ENCODE peak calls at places on chromosomes 1 and 21, in five cellular contexts. One of them, this sample, is unnamed.
A peak's percentile ranks its signal among the peaks of the same experiment; 100 is the strongest.

GRCh38 chr1:19079983-19080472 is 123.6 kb upstream of the IFFO2 start:
- DNase-seq in A673: no peak
- DNase-seq in keratinocyte: no peak
- DNase-seq in pancreas: no peak
- DNase-seq in left lung: no peak
- DNase-seq in this sample: no peak

GRCh38 chr1:4129693-4130092 is 229.6 kb upstream of the C1orf174 start:
- DNase-seq in left lung: no peak
- DNase-seq in A673: no peak
- DNase-seq in pancreas: no peak
- DNase-seq in keratinocyte: no peak
- DNase-seq in this sample: no peak

GRCh38 chr1:1426961-1427934 is 6.2 kb upstream of the ANKRD65 start:
- DNase-seq in left lung: no peak
- DNase-seq in A673: no peak
- DNase-seq in pancreas: peak; percentile 85
- DNase-seq in keratinocyte: no peak
- DNase-seq in this sample: peak; percentile 37

GRCh38 chr1:5721634-5722215 is 270.5 kb downstream of the NPHP4 start:
- DNase-seq in left lung: peak; percentile 10
- DNase-seq in keratinocyte: no peak
- DNase-seq in pancreas: no peak
- DNase-seq in A673: no peak
- DNase-seq in this sample: no peak

GRCh38 chr1:166905136-166905535 is 29.1 kb upstream of the TADA1 start:
- DNase-seq in pancreas: no peak
- DNase-seq in keratinocyte: no peak
- DNase-seq in left lung: no peak
- DNase-seq in A673: no peak
- DNase-seq in this sample: no peak

GRCh38 chr1:220990417-220991337 is 111.4 kb downstream of the HLX start:
- DNase-seq in left lung: no peak
- DNase-seq in pancreas: no peak
- DNase-seq in keratinocyte: no peak
- DNase-seq in A673: peak; percentile 25
- DNase-seq in this sample: peak; percentile 20

GRCh38 chr1:37161171-37161570 is 126.9 kb upstream of the GRIK3 start:
- DNase-seq in A673: no peak
- DNase-seq in left lung: no peak
- DNase-seq in keratinocyte: no peak
- DNase-seq in pancreas: no peak
- DNase-seq in this sample: no peak

GRCh38 chr1:201213106-201213770 is 22.6 kb downstream of the IGFN1 start:
- DNase-seq in A673: no peak
- DNase-seq in pancreas: no peak
- DNase-seq in left lung: peak; percentile 22
- DNase-seq in keratinocyte: no peak
- DNase-seq in this sample: no peak

GRCh38 chr1:172473842-172474241 is 30.0 kb upstream of the PIGC start:
- DNase-seq in keratinocyte: no peak
- DNase-seq in left lung: no peak
- DNase-seq in A673: no peak
- DNase-seq in pancreas: no peak
- DNase-seq in this sample: no peak

GRCh38 chr1:109249654-109250401 is 489 bp downstream of the CELSR2 start:
- DNase-seq in keratinocyte: no peak
- DNase-seq in pancreas: peak; percentile 76
- DNase-seq in left lung: no peak
- DNase-seq in A673: no peak
- DNase-seq in this sample: no peak

GRCh38 chr1:230728710-230729392 is 14.9 kb upstream of the AGT start:
- DNase-seq in keratinocyte: no peak
- DNase-seq in A673: no peak
- DNase-seq in left lung: peak; percentile 26
- DNase-seq in pancreas: no peak
- DNase-seq in this sample: no peak

GRCh38 chr1:230561570-230561969 is 80.7 kb upstream of the COG2 start:
- DNase-seq in left lung: no peak
- DNase-seq in keratinocyte: no peak
- DNase-seq in pancreas: no peak
- DNase-seq in A673: no peak
- DNase-seq in this sample: no peak

GRCh38 chr1:52955129-52955970 is 28.3 kb downstream of the SCP2 start:
- DNase-seq in keratinocyte: no peak
- DNase-seq in pancreas: no peak
- DNase-seq in A673: peak; percentile 94
- DNase-seq in left lung: no peak
- DNase-seq in this sample: peak; percentile 24

GRCh38 chr1:30505853-30506784 is 217.3 kb downstream of the MATN1 start:
- DNase-seq in pancreas: no peak
- DNase-seq in keratinocyte: no peak
- DNase-seq in left lung: no peak
- DNase-seq in A673: no peak
- DNase-seq in this sample: no peak

GRCh38 chr1:233796146-233796798 is 108.2 kb upstream of the SLC35F3 start:
- DNase-seq in left lung: no peak
- DNase-seq in keratinocyte: no peak
- DNase-seq in A673: no peak
- DNase-seq in pancreas: no peak
- DNase-seq in this sample: no peak

GRCh38 chr1:26351591-26352337 is 2.2 kb downstream of the CRYBG2 start:
- DNase-seq in keratinocyte: peak; percentile 76
- DNase-seq in A673: no peak
- DNase-seq in left lung: no peak
- DNase-seq in pancreas: no peak
- DNase-seq in this sample: no peak

GRCh38 chr1:67883069-67883468 is 49.8 kb upstream of the GNG12 start:
- DNase-seq in keratinocyte: peak; percentile 71
- DNase-seq in left lung: no peak
- DNase-seq in A673: no peak
- DNase-seq in pancreas: no peak
- DNase-seq in this sample: no peak

GRCh38 chr1:201024251-201024998 is 911 bp upstream of the KIF21B start:
- DNase-seq in keratinocyte: no peak
- DNase-seq in pancreas: no peak
- DNase-seq in left lung: no peak
- DNase-seq in A673: no peak
- DNase-seq in this sample: no peak

GRCh38 chr1:224116131-224116530 is 2.2 kb downstream of the FBXO28 start:
- DNase-seq in A673: peak; percentile 73
- DNase-seq in pancreas: no peak
- DNase-seq in keratinocyte: peak; percentile 56
- DNase-seq in left lung: no peak
- DNase-seq in this sample: no peak

GRCh38 chr1:159828916-159829634 is 2.4 kb downstream of the SLAMF8 start:
- DNase-seq in pancreas: no peak
- DNase-seq in keratinocyte: no peak
- DNase-seq in left lung: peak; percentile 75
- DNase-seq in A673: no peak
- DNase-seq in this sample: peak; percentile 60

GRCh38 chr1:202105571-202106339 is 17.0 kb upstream of the GPR37L1 start:
- DNase-seq in left lung: peak; percentile 56
- DNase-seq in keratinocyte: no peak
- DNase-seq in pancreas: no peak
- DNase-seq in A673: peak; percentile 50
- DNase-seq in this sample: peak; percentile 77

GRCh38 chr1:223731076-223731770 is 18.9 kb downstream of the CAPN2 start:
- DNase-seq in left lung: peak; percentile 69
- DNase-seq in pancreas: no peak
- DNase-seq in A673: peak; percentile 78
- DNase-seq in keratinocyte: no peak
- DNase-seq in this sample: peak; percentile 82

GRCh38 chr1:219757890-219758289 is 145.0 kb upstream of the ZC3H11B start:
- DNase-seq in A673: peak; percentile 7
- DNase-seq in pancreas: no peak
- DNase-seq in left lung: peak; percentile 33
- DNase-seq in keratinocyte: no peak
- DNase-seq in this sample: peak; percentile 77

GRCh38 chr21:46319192-46319591 is 4.5 kb downstream of the C21orf58 start:
- DNase-seq in pancreas: no peak
- DNase-seq in keratinocyte: no peak
- DNase-seq in A673: no peak
- DNase-seq in left lung: no peak
- DNase-seq in this sample: no peak

GRCh38 chr1:68111804-68112436 is 61.5 kb upstream of the DIRAS3 start:
- DNase-seq in A673: peak; percentile 65
- DNase-seq in keratinocyte: no peak
- DNase-seq in pancreas: peak; percentile 69
- DNase-seq in left lung: peak; percentile 42
- DNase-seq in this sample: peak; percentile 10

GRCh38 chr1:205477759-205478247 is 22.0 kb upstream of the BLACAT1 start:
- DNase-seq in A673: peak; percentile 49
- DNase-seq in left lung: peak; percentile 76
- DNase-seq in pancreas: peak; percentile 87
- DNase-seq in keratinocyte: peak; percentile 83
- DNase-seq in this sample: no peak

GRCh38 chr1:62198781-62199125 is 4.1 kb downstream of the L1TD1 start:
- DNase-seq in keratinocyte: no peak
- DNase-seq in pancreas: no peak
- DNase-seq in left lung: no peak
- DNase-seq in A673: no peak
- DNase-seq in this sample: no peak

GRCh38 chr1:41496080-41497055 is 11.9 kb upstream of the EDN2 start:
- DNase-seq in pancreas: peak; percentile 90
- DNase-seq in left lung: peak; percentile 83
- DNase-seq in A673: peak; percentile 88
- DNase-seq in keratinocyte: no peak
- DNase-seq in this sample: peak; percentile 56

GRCh38 chr1:183633676-183634343 is 1.8 kb downstream of the ARPC5 start:
- DNase-seq in left lung: no peak
- DNase-seq in pancreas: no peak
- DNase-seq in keratinocyte: no peak
- DNase-seq in A673: peak; percentile 85
- DNase-seq in this sample: peak; percentile 29

GRCh38 chr1:54818461-54819194 is 17.5 kb upstream of the TTC22 start:
- DNase-seq in keratinocyte: no peak
- DNase-seq in left lung: no peak
- DNase-seq in A673: no peak
- DNase-seq in pancreas: no peak
- DNase-seq in this sample: no peak

DNA sequence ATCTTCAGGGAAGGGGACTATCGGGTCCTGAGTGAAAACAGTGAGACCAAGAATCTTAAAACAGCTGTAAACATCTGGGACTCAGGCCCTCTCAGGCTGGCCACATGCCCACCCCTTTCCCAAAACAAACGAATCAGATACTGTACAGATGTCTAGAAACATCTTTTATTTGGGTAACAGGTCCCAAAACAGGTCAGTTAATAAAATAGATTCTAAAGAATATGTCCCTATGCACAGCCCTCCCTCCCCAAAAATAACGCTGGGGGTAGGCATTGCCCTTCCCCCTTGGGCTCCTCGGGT is 499 bp upstream of the CRTC2 start:
- DNase-seq in left lung: no peak
- DNase-seq in pancreas: peak; percentile 14
- DNase-seq in A673: no peak
- DNase-seq in keratinocyte: no peak
- DNase-seq in this sample: no peak
- H3K4me1 ChIP-seq in left lung: peaks cover 80% of the 10 kb centered on the region
- H3K4me1 ChIP-seq in pancreas: peaks cover 10% of the 10 kb centered on the region
- H3K4me1 ChIP-seq in A673: peaks cover 18% of the 10 kb centered on the region
- H3K4me1 ChIP-seq in keratinocyte: peaks cover 35% of the 10 kb centered on the region
- H3K4me1 ChIP-seq in this sample: peaks cover 8% of the 10 kb centered on the region

GRCh38 chr1:118404024-118404423 is 219.0 kb upstream of the SPAG17 start:
- DNase-seq in pancreas: no peak
- DNase-seq in keratinocyte: no peak
- DNase-seq in left lung: no peak
- DNase-seq in A673: no peak
- DNase-seq in this sample: no peak
- TF ChIP-seq CTCF in pancreas: no peak
- TF ChIP-seq CTCF in keratinocyte: no peak
- TF ChIP-seq CTCF in left lung: no peak
- TF ChIP-seq CTCF in A673: no peak
- TF ChIP-seq CTCF in this sample: no peak

GRCh38 chr1:31798433-31799195 is 17.2 kb downstream of the SPOCD1 start:
- DNase-seq in keratinocyte: peak; percentile 30
- DNase-seq in left lung: peak; percentile 63
- DNase-seq in pancreas: no peak
- DNase-seq in A673: peak; percentile 72
- DNase-seq in this sample: no peak
- H3K4me3 ChIP-seq in keratinocyte: peak overlapping the region; percentile 21
- H3K4me3 ChIP-seq in left lung: no peak overlapping the region
- H3K4me3 ChIP-seq in pancreas: no peak overlapping the region
- H3K4me3 ChIP-seq in A673: no peak overlapping the region
- H3K4me3 ChIP-seq in this sample: no peak overlapping the region

GRCh38 chr1:21301794-21302440 is 11.7 kb upstream of the ECE1 start:
- DNase-seq in A673: no peak
- DNase-seq in left lung: no peak
- DNase-seq in pancreas: peak; percentile 44
- DNase-seq in keratinocyte: no peak
- DNase-seq in this sample: no peak
- H3K4me1 ChIP-seq in A673: peaks cover 12% of the 10 kb centered on the region
- H3K4me1 ChIP-seq in left lung: peaks cover 48% of the 10 kb centered on the region
- H3K4me1 ChIP-seq in pancreas: peaks cover 11% of the 10 kb centered on the region
- H3K4me1 ChIP-seq in keratinocyte: peaks cover 36% of the 10 kb centered on the region
- H3K4me1 ChIP-seq in this sample: peaks cover 16% of the 10 kb centered on the region

GRCh38 chr1:46248122-46248920 is 758 bp downstream of the RAD54L start:
- DNase-seq in keratinocyte: no peak
- DNase-seq in A673: peak; percentile 63
- DNase-seq in pancreas: peak; percentile 75
- DNase-seq in left lung: peak; percentile 38
- DNase-seq in this sample: peak; percentile 69
- TF ChIP-seq CTCF in keratinocyte: peak; percentile 25
- TF ChIP-seq CTCF in A673: peak; percentile 34
- TF ChIP-seq CTCF in pancreas: no peak
- TF ChIP-seq CTCF in left lung: no peak
- TF ChIP-seq CTCF in this sample: peak; percentile 10

GRCh38 chr1:203321273-203322052 is 16.1 kb downstream of the BTG2 start:
- DNase-seq in pancreas: no peak
- DNase-seq in keratinocyte: no peak
- DNase-seq in A673: no peak
- DNase-seq in left lung: no peak
- DNase-seq in this sample: no peak
- H3K4me3 ChIP-seq in pancreas: no peak overlapping the region
- H3K4me3 ChIP-seq in keratinocyte: no peak overlapping the region
- H3K4me3 ChIP-seq in A673: no peak overlapping the region
- H3K4me3 ChIP-seq in left lung: no peak overlapping the region
- H3K4me3 ChIP-seq in this sample: no peak overlapping the region

This sample was measured in BE2C.